ENCODE peak calls at places on chromosome 9, in six cellular contexts. E is PC-9, L is neural progenitor cell, C is osteoblast, J is IMR-90, I is HCT116. F is an unnamed sample. For H3K9me3, the result is how much of the 10 kb centered on the place peaks cover.

GRCh38 chr9:32508728-32509127 is 17.3 kb downstream of the RIGI start:
- DNase-seq in E (no peak), L (peak), C (no peak), J (no peak), I (no peak), F (no peak)

GRCh38 chr9:17216011-17216410 is 81.2 kb downstream of the CNTLN start:
- DNase-seq in E (no peak), L (no peak), C (no peak), J (no peak), I (no peak), F (no peak)

GRCh38 chr9:132216861-132217655 is 55.2 kb downstream of the NTNG2 start:
- DNase-seq in E (no peak), L (no peak), C (no peak), J (no peak), I (no peak), F (no peak)

GRCh38 chr9:35562895-35563746 is 41.9 kb upstream of the TESK1 start:
- DNase-seq in E (no peak), L (no peak), C (peak), J (no peak), I (no peak), F (no peak)

GRCh38 chr9:88041447-88041846 is 67.1 kb upstream of the CDK20 start:
- DNase-seq in E (no peak), L (peak), C (no peak), J (peak), I (no peak), F (no peak)

GRCh38 chr9:90870646-90871326 is 69.2 kb downstream of the SYK start:
- DNase-seq in E (peak), L (peak), C (no peak), J (peak), I (peak), F (peak)

GRCh38 chr9:73116030-73116429 is 35.6 kb upstream of the ANXA1 start:
- DNase-seq in E (no peak), L (no peak), C (peak), J (peak), I (no peak), F (peak)

GRCh38 chr9:126982215-126983002 is 67.8 kb downstream of the RALGPS1 start:
- DNase-seq in E (no peak), L (no peak), C (no peak), J (no peak), I (no peak), F (no peak)

GRCh38 chr9:121505903-121506640 is 6.4 kb upstream of the GGTA1 start:
- DNase-seq in E (no peak), L (no peak), C (no peak), J (no peak), I (no peak), F (no peak)

GRCh38 chr9:71637926-71638325 is 130.4 kb downstream of the CEMIP2 start:
- DNase-seq in E (no peak), L (no peak), C (no peak), J (no peak), I (no peak), F (no peak)

GRCh38 chr9:3510796-3511195 is 15.0 kb downstream of the RFX3 start:
- DNase-seq in E (no peak), L (no peak), C (no peak), J (no peak), I (no peak), F (no peak)

GRCh38 chr9:88942411-88942810 is 48.9 kb upstream of the S1PR3 start:
- DNase-seq in E (no peak), L (no peak), C (no peak), J (no peak), I (no peak), F (no peak)

GRCh38 chr9:71518045-71518888 is 250.0 kb downstream of the CEMIP2 start:
- DNase-seq in E (no peak), L (no peak), C (no peak), J (no peak), I (no peak), F (peak)

GRCh38 chr9:137237759-137238726 is 3.0 kb upstream of the TUBB4B start:
- DNase-seq in E (peak), L (no peak), C (no peak), J (no peak), I (no peak), F (no peak)

GRCh38 chr9:32378993-32379729 is 5.3 kb upstream of the ACO1 start:
- DNase-seq in E (peak), L (peak), C (peak), J (peak), I (peak), F (peak)

GRCh38 chr9:129944501-129945116 is 98.4 kb downstream of the FNBP1 start:
- DNase-seq in E (no peak), L (no peak), C (peak), J (no peak), I (no peak), F (no peak)

GRCh38 chr9:123960366-123960765 is 30.4 kb upstream of the DENND1A start:
- DNase-seq in E (no peak), L (no peak), C (no peak), J (no peak), I (no peak), F (no peak)

GRCh38 chr9:37929441-37929895 is 25.5 kb upstream of the SLC25A51 start:
- DNase-seq in E (no peak), L (no peak), C (peak), J (peak), I (peak), F (no peak)

GRCh38 chr9:93890436-93890935 is 64.7 kb downstream of the BARX1 start:
- DNase-seq in E (no peak), L (no peak), C (no peak), J (no peak), I (no peak), F (no peak)

GRCh38 chr9:86732514-86732913 is 214.8 kb downstream of the GAS1 start:
- DNase-seq in E (no peak), L (no peak), C (peak), J (peak), I (no peak), F (no peak)

GRCh38 chr9:137973829-137974416 is 96.3 kb downstream of the CACNA1B start:
- DNase-seq in E (no peak), L (no peak), C (peak), J (no peak), I (no peak), F (no peak)

GRCh38 chr9:128085852-128086409 is 17.9 kb downstream of the SLC25A25 start:
- DNase-seq in E (no peak), L (no peak), C (no peak), J (no peak), I (no peak), F (no peak)

GRCh38 chr9:92706218-92706940 is 36.4 kb upstream of the IPPK start:
- DNase-seq in E (peak), L (peak), C (peak), J (no peak), I (peak), F (peak)

GRCh38 chr9:104903609-104904008 is 24.3 kb downstream of the ABCA1 start:
- DNase-seq in E (no peak), L (no peak), C (peak), J (peak), I (no peak), F (no peak)

GRCh38 chr9:129436751-129437625 is 183.9 kb downstream of the C9orf50 start:
- DNase-seq in E (peak), L (peak), C (peak), J (peak), I (no peak), F (no peak)

GRCh38 chr9:133074111-133074651 is 12.4 kb downstream of the CEL start:
- DNase-seq in E (no peak), L (no peak), C (peak), J (peak), I (no peak), F (no peak)

GRCh38 chr9:1722404-1722803 is 292.7 kb upstream of the SMARCA2 start:
- DNase-seq in E (no peak), L (no peak), C (no peak), J (no peak), I (no peak), F (peak)

GRCh38 chr9:133701981-133702797 is 36.0 kb downstream of the SARDH start:
- DNase-seq in E (no peak), L (no peak), C (peak), J (peak), I (no peak), F (no peak)

GRCh38 chr9:104090578-104090977 is 3.5 kb upstream of the SMC2 start:
- DNase-seq in E (no peak), L (no peak), C (peak), J (no peak), I (no peak), F (no peak)

GRCh38 chr9:91361294-91362201 is at the start of gene AUH:
- DNase-seq in E (peak), L (peak), C (peak), J (peak), I (peak), F (peak)

GRCh38 chr9:120713257-120714087 is 798 bp downstream of the MEGF9 start:
- DNase-seq in E (no peak), L (peak), C (peak), J (no peak), I (no peak), F (peak)

GRCh38 chr9:73037613-73038012 is 84.8 kb upstream of the ALDH1A1 start:
- DNase-seq in E (peak), L (no peak), C (no peak), J (no peak), I (no peak), F (peak)

GRCh38 chr9:14349818-14350333 is 35.9 kb upstream of the NFIB start:
- DNase-seq in E (no peak), L (peak), C (no peak), J (no peak), I (no peak), F (no peak)

GRCh38 chr9:14347408-14348224 is 33.7 kb upstream of the NFIB start:
- DNase-seq in E (peak), L (peak), C (peak), J (no peak), I (no peak), F (no peak)

GRCh38 chr9:14349141-14349817 is 35.3 kb upstream of the NFIB start:
- DNase-seq in E (no peak), L (peak), C (no peak), J (no peak), I (no peak), F (no peak)

GRCh38 chr9:14346826-14347407 is 33.0 kb upstream of the NFIB start:
- DNase-seq in E (no peak), L (peak), C (no peak), J (no peak), I (no peak), F (no peak)

DNA sequence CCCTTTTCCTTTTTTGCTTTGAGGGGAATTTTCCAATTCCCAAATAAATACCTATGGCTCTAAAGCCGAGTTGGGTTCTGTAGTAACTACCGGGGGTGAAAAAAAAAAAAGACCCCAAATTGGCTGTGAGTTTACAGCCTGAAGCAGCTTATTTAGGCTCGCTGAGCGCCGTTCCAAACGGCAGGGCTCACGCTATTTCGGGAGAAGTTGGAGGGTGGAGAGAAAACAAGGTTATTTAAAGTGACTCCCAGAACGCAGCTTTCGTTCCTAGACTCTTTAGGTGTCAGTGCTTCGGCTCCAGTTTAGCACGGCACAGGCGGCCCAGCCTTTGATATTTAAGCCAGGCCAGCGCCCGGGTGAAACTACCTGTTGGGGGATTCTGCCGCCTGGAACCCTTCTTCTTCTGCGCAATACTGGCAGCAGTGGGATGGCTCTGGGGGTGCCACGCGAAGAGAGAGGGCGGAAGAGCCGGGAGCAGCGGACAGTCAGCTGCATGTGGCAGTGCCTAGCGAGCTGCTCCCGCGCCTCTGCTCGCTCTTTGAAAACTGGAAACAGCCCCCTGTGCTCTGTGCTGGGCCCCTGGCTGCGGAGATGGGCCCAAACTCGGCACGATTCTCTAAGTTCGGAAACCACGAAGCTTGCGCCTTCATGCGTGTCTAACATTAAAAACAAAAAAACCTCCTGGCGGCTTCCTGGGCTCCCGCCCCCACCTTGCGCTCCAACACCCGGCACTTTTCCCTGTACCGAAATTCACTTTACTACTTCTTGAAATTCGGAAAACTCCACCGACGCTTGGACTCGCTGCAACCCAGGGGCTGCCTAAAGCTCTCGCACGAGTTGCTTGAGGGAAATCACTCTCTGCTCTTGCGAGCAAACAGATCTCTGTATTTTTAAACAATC is 34.5 kb upstream of the NFIB start:
- DNase-seq in E (no peak), L (peak), C (no peak), J (no peak), I (no peak), F (no peak)
- H2AFZ ChIP-seq in E (peak), L (peak), C (peak), J (no peak), I (no peak), F (no peak)

GRCh38 chr9:76412638-76413037 is 18.4 kb upstream of the RFK start:
- DNase-seq in E (no peak), L (no peak), C (no peak), J (no peak), I (no peak), F (no peak)
- H3K9me3 ChIP-seq in E (under half), L (under half), C (under half), J (under half), I (under half), F (under half)

GRCh38 chr9:81689343-81690175 is at the start of gene TLE1:
- DNase-seq in E (peak), L (peak), C (peak), J (peak), I (peak), F (peak)
- H2AFZ ChIP-seq in E (peak), L (peak), C (peak), J (peak), I (peak), F (peak)

GRCh38 chr9:122518841-122519240 is at the start of gene OR1J4:
- DNase-seq in E (no peak), L (no peak), C (peak), J (no peak), I (no peak), F (no peak)
- H3K9me3 ChIP-seq in E (under half), L (under half), C (under half), J (under half), I (under half), F (under half)

GRCh38 chr9:105964171-105964570 is 269.8 kb downstream of the TMEM38B start:
- DNase-seq in E (no peak), L (no peak), C (no peak), J (no peak), I (no peak), F (no peak)
- H2AFZ ChIP-seq in E (no peak), L (no peak), C (no peak), J (no peak), I (no peak), F (no peak)

DNA sequence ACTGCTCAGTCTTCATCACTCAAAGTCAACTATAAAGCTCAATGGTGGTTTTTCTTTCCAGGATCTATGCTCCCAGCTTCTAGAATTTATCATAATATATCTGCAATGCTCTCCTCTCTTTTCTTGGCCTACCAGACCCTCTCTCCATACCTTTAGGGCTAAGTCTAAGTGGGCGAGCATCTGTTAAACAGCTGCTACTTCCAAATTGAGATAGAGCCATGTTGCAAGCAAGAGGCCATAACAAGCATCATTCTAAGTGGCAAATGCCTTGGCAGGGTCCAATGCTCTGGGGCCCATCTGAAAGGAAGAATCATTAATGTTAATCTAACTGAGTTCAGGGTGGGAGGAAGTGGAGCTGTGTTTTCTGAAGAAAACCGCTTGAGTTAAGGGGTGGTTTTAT is 324.0 kb downstream of the TLR4 start:
- DNase-seq in E (no peak), L (no peak), C (no peak), J (no peak), I (no peak), F (no peak)
- H3K9me3 ChIP-seq in E (under half), L (under half), C (under half), J (under half), I (under half), F (under half)

DNA sequence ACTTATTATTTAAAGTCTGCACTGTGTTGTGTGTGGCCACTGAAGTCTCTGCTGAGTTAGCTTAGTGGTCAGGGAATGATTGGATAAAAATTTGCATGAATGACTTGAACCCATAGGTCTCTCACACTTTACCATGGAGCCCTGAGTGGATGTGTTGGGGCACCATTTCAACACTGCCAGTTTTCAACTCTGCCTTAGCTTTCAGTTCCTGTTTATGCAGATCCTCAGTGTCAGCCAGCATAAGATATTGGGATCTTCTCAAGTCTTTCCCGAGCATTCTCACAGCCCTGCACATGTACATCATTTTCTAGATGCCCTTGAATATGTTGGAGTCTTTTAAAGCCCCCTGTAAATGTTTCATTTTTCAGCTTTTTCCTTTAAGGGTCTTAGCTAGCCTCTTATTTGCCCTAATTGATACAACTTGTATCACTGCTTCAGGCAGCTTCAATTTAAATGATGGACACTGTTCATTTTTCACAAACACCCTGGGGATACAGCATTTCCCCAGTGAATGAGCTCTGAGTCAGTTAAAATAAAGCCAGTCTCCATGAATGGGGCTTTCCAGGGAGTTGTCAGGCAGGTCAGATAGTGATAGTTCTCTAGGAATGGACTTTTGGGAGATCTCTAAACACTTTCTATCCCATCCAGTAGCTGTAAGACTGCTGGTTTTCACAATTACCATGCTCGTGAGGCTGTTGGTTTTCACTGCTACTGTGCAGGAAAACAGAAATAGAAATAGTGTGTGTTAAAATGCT is 211.9 kb upstream of the PAPPA start:
- DNase-seq in E (no peak), L (no peak), C (no peak), J (peak), I (no peak), F (no peak)
- H2AFZ ChIP-seq in E (peak), L (peak), C (no peak), J (peak), I (no peak), F (no peak)

GRCh38 chr9:99011161-99011709 is 67.5 kb downstream of the COL15A1 start:
- DNase-seq in E (no peak), L (peak), C (peak), J (peak), I (no peak), F (no peak)

GRCh38 chr9:99015448-99015847 is 71.7 kb downstream of the COL15A1 start:
- DNase-seq in E (no peak), L (no peak), C (no peak), J (no peak), I (no peak), F (no peak)

GRCh38 chr9:99012957-99013512 is 69.3 kb downstream of the COL15A1 start:
- DNase-seq in E (no peak), L (no peak), C (peak), J (no peak), I (no peak), F (no peak)

GRCh38 chr9:99015890-99016289 is 72.2 kb downstream of the COL15A1 start:
- DNase-seq in E (no peak), L (no peak), C (peak), J (no peak), I (no peak), F (no peak)

GRCh38 chr9:99013550-99013949 is 69.8 kb downstream of the COL15A1 start:
- DNase-seq in E (no peak), L (no peak), C (no peak), J (no peak), I (no peak), F (no peak)
- H3K9me3 ChIP-seq in E (under half), L (under half), C (under half), J (under half), I (under half), F (under half)

GRCh38 chr9:5448016-5448415 is 2.3 kb upstream of the CD274 start:
- DNase-seq in E (no peak), L (no peak), C (no peak), J (no peak), I (no peak), F (no peak)
- H2AFZ ChIP-seq in E (no peak), L (no peak), C (no peak), J (no peak), I (no peak), F (no peak)

GRCh38 chr9:111531716-111532115 is 6.7 kb downstream of the ZNF483 start:
- DNase-seq in E (no peak), L (no peak), C (no peak), J (no peak), I (no peak), F (no peak)

GRCh38 chr9:111533099-111533785 is 8.3 kb downstream of the ZNF483 start:
- DNase-seq in E (no peak), L (no peak), C (peak), J (peak), I (no peak), F (no peak)

GRCh38 chr9:111527347-111527746 is 2.4 kb downstream of the ZNF483 start:
- DNase-seq in E (no peak), L (no peak), C (peak), J (no peak), I (no peak), F (no peak)

GRCh38 chr9:111525056-111525977 is at the start of gene ZNF483:
- DNase-seq in E (peak), L (peak), C (peak), J (peak), I (peak), F (no peak)

DNA sequence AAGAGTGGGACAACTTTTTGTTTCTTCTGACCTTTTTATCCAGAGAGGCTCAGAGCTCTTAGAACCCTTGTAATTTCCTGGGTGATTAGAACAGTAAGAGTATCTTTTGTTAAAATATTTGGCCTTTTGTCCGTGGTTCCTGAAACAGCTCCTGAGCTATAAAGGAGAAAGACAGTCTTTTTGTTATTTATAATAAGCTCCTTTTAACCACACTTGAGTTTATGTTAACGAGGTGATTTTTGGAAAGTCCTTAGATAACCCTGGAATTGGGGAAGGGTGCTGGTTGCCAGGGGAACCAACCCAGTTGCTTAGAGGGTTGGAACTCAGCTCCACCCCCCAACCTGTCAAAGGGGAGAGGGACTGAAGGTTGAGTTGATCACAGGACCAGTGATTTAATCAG is 4.8 kb downstream of the ZNF483 start:
- DNase-seq in E (no peak), L (peak), C (no peak), J (no peak), I (no peak), F (no peak)
- H3K9me3 ChIP-seq in E (under half), L (under half), C (under half), J (under half), I (under half), F (under half)